ENCODE peak calls at places on chromosomes 11 and 22, in six cellular contexts. D is IMR-90, R is H9, H is mesendoderm, M is neuronal stem cell, A is H1. B is an unnamed sample.

GRCh38 chr11:34223021-34223813 is 117.8 kb downstream of the NAT10 start:
- DNase-seq in D (peak), R (no peak), H (peak), M (no peak), A (no peak), B (peak)

GRCh38 chr11:45857834-45858492 is 10.7 kb downstream of the CRY2 start:
- DNase-seq in D (peak), R (no peak), H (no peak), M (no peak), A (no peak), B (peak)

GRCh38 chr22:20904008-20904979 is 12.9 kb upstream of the CRKL start:
- DNase-seq in D (peak), R (no peak), H (no peak), M (no peak), A (no peak), B (peak)

GRCh38 chr11:61510178-61510979 is 1.8 kb downstream of the LRRC10B start:
- DNase-seq in D (no peak), R (no peak), H (no peak), M (no peak), A (no peak), B (no peak)

GRCh38 chr11:9462172-9462799 is 1.5 kb downstream of the ZNF143 start:
- DNase-seq in D (peak), R (no peak), H (peak), M (no peak), A (no peak), B (peak)

GRCh38 chr11:118666331-118666730 is 13.1 kb downstream of the TREH start:
- DNase-seq in D (no peak), R (peak), H (no peak), M (no peak), A (no peak), B (no peak)

GRCh38 chr11:46315033-46315738 is 32.1 kb upstream of the DGKZ start:
- DNase-seq in D (peak), R (peak), H (peak), M (peak), A (peak), B (peak)

GRCh38 chr22:32080904-32081303 is 37.8 kb downstream of the SLC5A1 start:
- DNase-seq in D (peak), R (peak), H (peak), M (peak), A (no peak), B (peak)

GRCh38 chr22:36086170-36086490 is 57.5 kb upstream of the RBFOX2 start:
- DNase-seq in D (no peak), R (peak), H (peak), M (no peak), A (no peak), B (no peak)

GRCh38 chr11:122897606-122898210 is 15.1 kb downstream of the JHY start:
- DNase-seq in D (peak), R (no peak), H (no peak), M (no peak), A (no peak), B (peak)

GRCh38 chr11:13680501-13681264 is 12.2 kb downstream of the FAR1 start:
- DNase-seq in D (no peak), R (no peak), H (no peak), M (no peak), A (no peak), B (no peak)
- H2BK15ac ChIP-seq in D (no peak), R (no peak), H (no peak), M (no peak), A (no peak), B (no peak)

DNA sequence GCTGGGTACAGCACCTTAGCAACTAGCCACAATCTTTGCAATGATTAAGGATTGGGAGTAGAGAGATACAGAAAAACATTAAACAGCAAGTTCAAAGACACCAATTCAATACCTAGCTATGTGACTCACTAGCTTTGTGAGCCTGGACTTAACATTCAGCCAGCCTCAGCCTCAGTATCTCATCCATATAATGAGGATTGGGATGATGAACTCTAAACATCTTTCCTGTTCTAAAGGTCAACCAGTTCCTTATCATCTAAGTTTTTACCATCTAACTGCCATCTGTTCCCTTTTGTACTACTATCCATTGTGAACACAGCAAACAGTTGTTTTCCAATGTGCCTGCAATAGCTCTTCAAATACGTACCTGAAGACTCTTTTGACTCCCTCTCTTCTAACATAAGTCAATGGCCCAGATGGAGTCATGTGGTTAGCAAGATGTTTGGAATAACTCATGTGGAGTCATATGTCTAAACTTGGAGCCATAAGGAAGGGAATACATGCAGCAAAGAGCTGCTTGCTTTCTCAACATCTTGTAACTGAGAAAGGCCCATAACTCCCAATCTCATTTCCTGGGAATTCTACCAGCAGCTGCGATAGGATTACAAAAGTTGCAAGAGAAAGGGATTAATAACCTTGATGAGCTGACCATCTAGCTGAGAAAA is 19.5 kb downstream of the SYTL2 start:
- DNase-seq in D (peak), R (no peak), H (no peak), M (no peak), A (no peak), B (no peak)
- H2BK15ac ChIP-seq in D (peak), R (no peak), H (no peak), M (no peak), A (no peak), B (no peak)

GRCh38 chr22:22200569-22201184 is 43.9 kb upstream of the VPREB1 start:
- DNase-seq in D (no peak), R (no peak), H (no peak), M (no peak), A (no peak), B (no peak)
- H2BK15ac ChIP-seq in D (no peak), R (no peak), H (no peak), M (no peak), A (no peak), B (no peak)

GRCh38 chr11:44654596-44654995 is 72.2 kb upstream of the TSPAN18 start:
- DNase-seq in D (no peak), R (no peak), H (no peak), M (no peak), A (no peak), B (no peak)
- H2BK15ac ChIP-seq in D (no peak), R (no peak), H (no peak), M (peak), A (no peak), B (no peak)